ENCODE peak calls at places on chromosomes 4 and X, in ten cellular contexts. Q, C, V, D, E, S, X, P, Y and I are unnamed samples.

GRCh38 chrX:69069086-69069445 is 96.2 kb downstream of the PJA1 start:
- DNase-seq in Q (no peak), C (no peak), V (no peak), D (no peak), E (no peak), S (no peak), X (no peak), P (no peak), Y (no peak), I (no peak)

GRCh38 chrX:154658187-154658586 is 4.8 kb upstream of the CTAG2 start:
- DNase-seq in Q (no peak), C (no peak), V (no peak), D (no peak), E (no peak), S (no peak), X (no peak), P (no peak), Y (no peak), I (no peak)

GRCh38 chr4:173076903-173077629 is 91.5 kb upstream of the GALNT7 start:
- DNase-seq in Q (no peak), C (peak; percentile 14), V (no peak), D (no peak), E (no peak), S (peak; percentile 6), X (no peak), P (no peak), Y (no peak), I (no peak)

GRCh38 chr4:112951362-112951962 is 98.0 kb upstream of the ANK2 start:
- DNase-seq in Q (no peak), C (no peak), V (no peak), D (no peak), E (no peak), S (no peak), X (no peak), P (no peak), Y (no peak), I (peak; percentile 5)

GRCh38 chrX:153687121-153688039 is at the start of gene SLC6A8:
- DNase-seq in Q (peak; percentile 86), C (no peak), V (peak; percentile 65), D (peak; percentile 93), E (peak; percentile 73), S (no peak), X (no peak), P (no peak), Y (no peak), I (peak; percentile 71)

GRCh38 chrX:21885568-21885967 is 29.8 kb downstream of the YY2 start:
- DNase-seq in Q (no peak), C (no peak), V (no peak), D (peak; percentile 17), E (no peak), S (no peak), X (no peak), P (no peak), Y (no peak), I (no peak)

GRCh38 chrX:103800318-103800717 is 23.7 kb downstream of the PLP1 start:
- DNase-seq in Q (no peak), C (no peak), V (no peak), D (no peak), E (no peak), S (no peak), X (no peak), P (no peak), Y (no peak), I (no peak)

GRCh38 chr4:164239976-164240375 is 514.0 kb upstream of the SMIM31 start:
- DNase-seq in Q (no peak), C (no peak), V (no peak), D (no peak), E (no peak), S (no peak), X (no peak), P (no peak), Y (no peak), I (no peak)

GRCh38 chr4:73911746-73912145 is 42.6 kb downstream of the CXCL1 start:
- DNase-seq in Q (no peak), C (no peak), V (no peak), D (no peak), E (no peak), S (no peak), X (no peak), P (no peak), Y (no peak), I (no peak)

GRCh38 chrX:8748855-8749254 is 16.9 kb upstream of the ANOS1 start:
- DNase-seq in Q (peak; percentile 54), C (no peak), V (no peak), D (peak; percentile 11), E (peak; percentile 27), S (no peak), X (no peak), P (no peak), Y (no peak), I (peak; percentile 19)

GRCh38 chrX:53456254-53456653 is 22.1 kb upstream of the HSD17B10 start:
- DNase-seq in Q (no peak), C (no peak), V (no peak), D (no peak), E (no peak), S (peak; percentile 31), X (no peak), P (no peak), Y (no peak), I (no peak)

GRCh38 chr4:173910911-173911310 is 372.6 kb downstream of the FBXO8 start:
- DNase-seq in Q (no peak), C (no peak), V (peak; percentile 42), D (no peak), E (no peak), S (no peak), X (no peak), P (no peak), Y (no peak), I (no peak)

GRCh38 chrX:37578045-37578444 is 6.6 kb downstream of the LANCL3 start:
- DNase-seq in Q (no peak), C (no peak), V (no peak), D (no peak), E (no peak), S (no peak), X (no peak), P (no peak), Y (no peak), I (no peak)

GRCh38 chr4:139617702-139618490 is 47.7 kb upstream of the MGST2 start:
- DNase-seq in Q (no peak), C (no peak), V (no peak), D (peak; percentile 28), E (no peak), S (no peak), X (no peak), P (no peak), Y (no peak), I (no peak)

GRCh38 chrX:138872537-138872936 is 161.0 kb upstream of the FGF13 start:
- DNase-seq in Q (no peak), C (no peak), V (no peak), D (no peak), E (no peak), S (no peak), X (no peak), P (no peak), Y (no peak), I (no peak)

GRCh38 chr4:153023692-153024394 is 87.7 kb downstream of the FHDC1 start:
- DNase-seq in Q (no peak), C (no peak), V (no peak), D (no peak), E (peak; percentile 63), S (no peak), X (no peak), P (no peak), Y (no peak), I (no peak)

GRCh38 chr4:56909083-56909981 is 1.6 kb downstream of the REST start:
- DNase-seq in Q (peak; percentile 64), C (no peak), V (peak; percentile 73), D (peak; percentile 64), E (no peak), S (peak; percentile 18), X (peak; percentile 26), P (no peak), Y (no peak), I (no peak)

GRCh38 chr4:183443609-183444148 is 757 bp upstream of the CDKN2AIP start:
- DNase-seq in Q (no peak), C (no peak), V (no peak), D (no peak), E (peak; percentile 46), S (peak; percentile 13), X (peak; percentile 68), P (peak; percentile 53), Y (no peak), I (no peak)

GRCh38 chr4:174474457-174475075 is 47.7 kb downstream of the HPGD start:
- DNase-seq in Q (no peak), C (no peak), V (no peak), D (peak; percentile 15), E (no peak), S (no peak), X (no peak), P (no peak), Y (no peak), I (no peak)

GRCh38 chr4:6991771-6992557 is 51.2 kb upstream of the TADA2B start:
- DNase-seq in Q (no peak), C (peak; percentile 78), V (no peak), D (no peak), E (no peak), S (peak; percentile 51), X (peak; percentile 41), P (peak; percentile 15), Y (peak; percentile 20), I (no peak)

GRCh38 chrX:35166023-35166422 is 223.4 kb downstream of the FAM47B start:
- DNase-seq in Q (no peak), C (no peak), V (no peak), D (no peak), E (no peak), S (no peak), X (no peak), P (no peak), Y (no peak), I (no peak)

GRCh38 chr4:121353213-121353612 is 27.6 kb downstream of the QRFPR start:
- DNase-seq in Q (no peak), C (no peak), V (no peak), D (no peak), E (no peak), S (no peak), X (no peak), P (no peak), Y (no peak), I (no peak)

GRCh38 chr4:185817403-185817818 is 5.4 kb upstream of the SORBS2 start:
- DNase-seq in Q (no peak), C (no peak), V (peak; percentile 84), D (no peak), E (peak; percentile 55), S (no peak), X (no peak), P (no peak), Y (no peak), I (no peak)